ENCODE peak calls at places on chromosomes 12 and 14, in seven cellular contexts. R is HCT116, O is H1, V is SK-N-SH, D is K562, F is HepG2, K is GM12878. T is an unnamed sample.

GRCh38 chr14:69344171-69344570 is 53.9 kb downstream of the ERH start:
- DNase-seq in R (no peak), O (no peak), V (no peak), D (no peak), F (no peak), K (no peak), T (no peak)

GRCh38 chr14:56216631-56217379 is 98.6 kb downstream of the PELI2 start:
- DNase-seq in R (no peak), O (no peak), V (no peak), D (peak; percentile 71), F (no peak), K (no peak), T (peak; percentile 20)

GRCh38 chr12:47705239-47705570 is 625 bp downstream of the RPAP3 start:
- DNase-seq in R (no peak), O (no peak), V (no peak), D (no peak), F (no peak), K (no peak), T (peak; percentile 7)

GRCh38 chr12:82458101-82458500 is 99.8 kb downstream of the METTL25 start:
- DNase-seq in R (no peak), O (no peak), V (no peak), D (no peak), F (no peak), K (no peak), T (no peak)

GRCh38 chr14:95440496-95440895 is 76.0 kb downstream of the SYNE3 start:
- DNase-seq in R (no peak), O (no peak), V (peak; percentile 82), D (no peak), F (no peak), K (no peak), T (no peak)

GRCh38 chr14:95770777-95771176 is 56.9 kb upstream of the TCL1A start:
- DNase-seq in R (no peak), O (no peak), V (no peak), D (no peak), F (no peak), K (no peak), T (peak; percentile 64)

GRCh38 chr12:42426733-42427132 is 100.8 kb downstream of the PPHLN1 start:
- DNase-seq in R (peak; percentile 49), O (no peak), V (no peak), D (peak; percentile 94), F (no peak), K (no peak), T (no peak)

GRCh38 chr14:102335163-102335562 is 15.6 kb downstream of the ZNF839 start:
- DNase-seq in R (no peak), O (no peak), V (no peak), D (no peak), F (no peak), K (no peak), T (no peak)

GRCh38 chr12:87363497-87364084 is 665.6 kb downstream of the C12orf50 start:
- DNase-seq in R (no peak), O (no peak), V (no peak), D (no peak), F (no peak), K (no peak), T (no peak)

GRCh38 chr14:27050195-27050594 is 452.4 kb upstream of the NOVA1 start:
- DNase-seq in R (no peak), O (no peak), V (no peak), D (no peak), F (no peak), K (no peak), T (no peak)

GRCh38 chr12:71551529-71551928 is 111.9 kb downstream of the LGR5 start:
- DNase-seq in R (peak; percentile 7), O (no peak), V (peak; percentile 22), D (peak; percentile 28), F (no peak), K (no peak), T (peak; percentile 24)

GRCh38 chr12:6222009-6222702 is 22.0 kb downstream of the CD9 start:
- DNase-seq in R (no peak), O (no peak), V (no peak), D (no peak), F (peak; percentile 46), K (no peak), T (no peak)

GRCh38 chr12:47901285-47902093 is 3.3 kb downstream of the VDR start:
- DNase-seq in R (no peak), O (no peak), V (no peak), D (no peak), F (no peak), K (no peak), T (no peak)

GRCh38 chr14:35810963-35811362 is 1.9 kb upstream of the RALGAPA1 start:
- DNase-seq in R (no peak), O (no peak), V (no peak), D (no peak), F (no peak), K (no peak), T (no peak)

GRCh38 chr12:56020437-56021189 is at the start of gene IKZF4:
- DNase-seq in R (no peak), O (no peak), V (peak; percentile 68), D (peak; percentile 95), F (no peak), K (no peak), T (no peak)

GRCh38 chr12:116361404-116362223 is 84.1 kb upstream of the MED13L start:
- DNase-seq in R (no peak), O (no peak), V (no peak), D (no peak), F (no peak), K (no peak), T (no peak)

GRCh38 chr14:105426416-105427130 is 6.9 kb downstream of the MTA1 start:
- DNase-seq in R (no peak), O (no peak), V (no peak), D (no peak), F (no peak), K (no peak), T (no peak)

GRCh38 chr12:94763461-94763860 is 113.1 kb upstream of the TMCC3 start:
- DNase-seq in R (no peak), O (no peak), V (no peak), D (no peak), F (no peak), K (no peak), T (no peak)

GRCh38 chr12:94762259-94762942 is 112.0 kb upstream of the TMCC3 start:
- DNase-seq in R (no peak), O (no peak), V (no peak), D (no peak), F (no peak), K (peak; percentile 56), T (no peak)

GRCh38 chr12:94762943-94763342 is 112.6 kb upstream of the TMCC3 start:
- DNase-seq in R (no peak), O (no peak), V (no peak), D (no peak), F (no peak), K (no peak), T (no peak)

GRCh38 chr12:94761559-94761958 is 111.2 kb upstream of the TMCC3 start:
- DNase-seq in R (peak; percentile 75), O (no peak), V (no peak), D (peak; percentile 9), F (peak; percentile 9), K (no peak), T (no peak)

DNA sequence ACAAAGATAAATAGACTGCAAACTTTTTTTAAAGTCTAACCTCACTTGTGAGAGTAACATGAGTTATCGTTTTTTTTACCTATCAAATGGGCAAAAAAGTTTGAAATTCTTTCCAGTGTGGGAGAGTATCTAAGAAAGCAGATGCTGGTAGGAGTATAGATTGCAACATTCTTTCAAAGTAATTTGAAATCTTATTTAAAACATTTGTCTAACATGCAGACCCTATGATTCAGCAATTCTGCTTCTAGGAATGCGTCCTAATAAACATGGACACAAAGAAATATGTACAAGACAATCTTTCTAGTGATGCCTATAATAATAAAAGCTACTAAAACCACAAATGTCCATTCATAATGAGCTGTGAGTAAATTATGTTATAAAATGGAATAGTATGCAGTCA is 110.4 kb upstream of the TMCC3 start:
- DNase-seq in R (no peak), O (no peak), V (no peak), D (no peak), F (no peak), K (no peak), T (no peak)
- TF ChIP-seq JUND in R (no peak), O (no peak), V (no peak), D (no peak), F (no peak), K (no peak), T (no peak)

DNA sequence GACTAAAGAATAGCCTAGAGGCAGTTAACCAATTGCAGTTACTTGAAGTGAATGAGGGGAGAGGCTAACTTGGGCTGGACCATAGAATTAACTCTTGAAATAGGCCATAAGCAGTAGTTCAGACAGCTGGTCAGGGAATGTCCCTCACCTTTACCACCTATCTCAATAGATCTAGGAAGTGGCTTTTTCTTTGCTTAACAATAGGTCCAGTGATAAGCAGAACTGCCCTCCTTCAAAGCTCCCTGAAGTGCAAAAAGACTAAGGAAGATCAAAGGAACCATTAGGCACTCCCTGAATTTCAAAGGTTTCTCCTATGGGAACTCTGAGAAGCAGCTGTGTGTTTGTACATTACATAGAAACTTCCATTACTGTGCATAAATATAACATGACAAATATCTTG is 7.3 kb upstream of the NAA30 start:
- DNase-seq in R (no peak), O (no peak), V (no peak), D (no peak), F (peak; percentile 56), K (no peak), T (no peak)
- TF ChIP-seq JUND in R (no peak), O (no peak), V (no peak), D (no peak), F (no peak), K (no peak), T (no peak)

DNA sequence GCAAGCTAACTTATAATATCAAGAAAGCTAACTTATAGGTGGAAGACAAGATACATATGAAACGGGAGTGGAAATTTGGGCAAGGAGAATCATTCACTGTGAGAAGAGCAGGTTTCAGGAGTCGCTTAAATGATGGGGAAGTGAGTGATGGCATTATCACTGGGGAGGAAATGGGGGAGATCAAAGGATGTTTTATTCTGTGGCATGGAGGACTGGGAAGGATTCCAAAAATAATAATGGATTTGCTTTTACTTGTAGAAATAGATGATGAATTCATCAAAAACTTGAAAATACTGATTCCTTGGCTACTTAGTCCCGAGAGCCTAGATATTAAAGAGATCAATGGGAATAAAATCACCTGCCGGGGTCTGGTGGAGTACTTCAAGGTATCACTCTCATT is 47.8 kb downstream of the SAV1 start:
- DNase-seq in R (no peak), O (no peak), V (no peak), D (no peak), F (no peak), K (no peak), T (no peak)
- TF ChIP-seq JUND in R (no peak), O (no peak), V (peak; percentile 7), D (no peak), F (no peak), K (no peak), T (no peak)

DNA sequence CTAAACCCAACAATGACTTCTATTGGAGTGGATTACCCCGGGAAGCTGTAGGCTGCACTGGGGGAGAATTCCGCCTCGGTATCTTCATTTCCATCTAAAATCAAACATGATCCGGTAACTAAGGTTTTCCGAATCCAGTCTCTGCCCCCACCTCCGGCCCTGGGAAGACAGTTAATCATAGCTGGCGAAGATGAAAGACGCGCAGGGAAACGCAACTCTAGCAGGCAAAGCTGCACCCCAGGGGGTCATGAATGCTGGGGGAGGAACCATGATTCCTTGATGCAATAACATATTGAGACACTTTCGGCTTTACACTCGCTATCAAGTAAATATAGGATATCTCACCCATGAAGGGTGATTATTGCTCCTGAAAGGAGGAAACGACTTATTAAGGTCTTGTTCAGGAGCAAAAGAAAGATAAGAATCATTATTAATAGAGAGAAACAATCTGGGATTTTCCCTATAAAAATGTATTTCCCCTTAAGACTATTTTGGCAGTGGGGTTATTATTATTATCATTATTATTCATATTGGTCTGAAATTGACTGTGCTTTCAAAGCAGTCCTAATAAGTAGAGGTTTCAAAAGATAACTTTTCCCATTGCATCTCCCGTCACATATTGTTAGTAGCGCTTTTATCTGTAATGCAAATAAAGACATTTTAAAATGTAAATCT is 614.9 kb downstream of the VRK1 start:
- DNase-seq in R (no peak), O (no peak), V (no peak), D (no peak), F (no peak), K (no peak), T (no peak)
- TF ChIP-seq JUND in R (no peak), O (no peak), V (no peak), D (no peak), F (no peak), K (no peak), T (no peak)

T was measured in T47D.